ENCODE peak calls at places on chromosomes 6 and 20, in five cellular contexts. U is H1, D is H9, L is neuronal stem cell, B is trophoblast cell. H is an unnamed sample.

GRCh38 chr6:111601875-111602274 is 3.8 kb downstream of the TRAF3IP2 start:
- DNase-seq in L (no peak), B (no peak), D (no peak), U (no peak), H (peak; percentile 79)

GRCh38 chr20:1876217-1876921 is 18.8 kb upstream of the SIRPA start:
- DNase-seq in L (no peak), D (no peak), B (peak; percentile 86), U (no peak), H (no peak)

GRCh38 chr6:156881687-156882629 is 104.8 kb downstream of the ARID1B start:
- DNase-seq in B (no peak), U (no peak), D (no peak), L (no peak), H (no peak)

GRCh38 chr20:41034239-41034638 is 5.6 kb downstream of the TOP1 start:
- DNase-seq in L (no peak), D (no peak), B (no peak), U (no peak), H (no peak)

GRCh38 chr20:50286609-50287008 is 96.0 kb downstream of the CEBPB start:
- DNase-seq in L (no peak), D (peak; percentile 52), B (no peak), U (no peak), H (peak; percentile 85)

GRCh38 chr6:167699141-167700036 is 127.3 kb upstream of the AFDN start:
- DNase-seq in L (no peak), D (no peak), U (no peak), B (peak; percentile 8), H (peak; percentile 64)

GRCh38 chr20:1827974-1828785 is 67.0 kb upstream of the SIRPA start:
- DNase-seq in B (peak; percentile 73), L (no peak), D (no peak), U (no peak), H (no peak)

GRCh38 chr20:1287306-1287705 is 21.2 kb downstream of the SNPH start:
- DNase-seq in D (no peak), L (no peak), B (no peak), U (no peak), H (no peak)

GRCh38 chr20:6473197-6473596 is 294.3 kb upstream of the BMP2 start:
- DNase-seq in D (no peak), U (no peak), B (no peak), L (no peak), H (peak; percentile 70)

GRCh38 chr6:44630125-44631028 is 242.9 kb downstream of the CDC5L start:
- DNase-seq in D (peak; percentile 88), B (peak; percentile 58), L (peak; percentile 44), U (no peak), H (peak; percentile 68)

GRCh38 chr20:43658068-43658722 is 8.7 kb upstream of the MYBL2 start:
- DNase-seq in D (no peak), B (no peak), L (no peak), U (no peak), H (peak; percentile 77)

GRCh38 chr6:4649728-4650127 is 126.5 kb upstream of the CDYL start:
- DNase-seq in B (no peak), U (no peak), D (no peak), L (no peak), H (peak; percentile 26)

GRCh38 chr20:44253528-44253927 is 6.4 kb downstream of the GDAP1L1 start:
- DNase-seq in D (peak; percentile 41), U (no peak), L (no peak), B (no peak), H (no peak)

GRCh38 chr20:11734431-11734830 is 183.3 kb upstream of the BTBD3 start:
- DNase-seq in B (no peak), D (no peak), U (no peak), L (no peak), H (no peak)

GRCh38 chr6:14339711-14340590 is 222.4 kb downstream of the CD83 start:
- DNase-seq in B (no peak), D (no peak), L (no peak), U (no peak), H (no peak)

GRCh38 chr6:3913958-3914337 is 64.8 kb downstream of the FAM50B start:
- DNase-seq in B (no peak), D (no peak), L (no peak), U (no peak), H (peak; percentile 26)

GRCh38 chr20:9392892-9393857 is 121.2 kb upstream of the LAMP5 start:
- DNase-seq in D (peak; percentile 76), B (no peak), L (peak; percentile 59), U (peak; percentile 58), H (peak; percentile 66)

GRCh38 chr6:31947864-31948263 is 2.0 kb downstream of the CFB start:
- DNase-seq in B (no peak), L (no peak), U (no peak), D (no peak), H (no peak)

GRCh38 chr6:16583151-16583762 is 178.0 kb downstream of the ATXN1 start:
- DNase-seq in U (no peak), D (no peak), L (no peak), B (no peak), H (no peak)

GRCh38 chr20:16528078-16528477 is 45.2 kb downstream of the KIF16B start:
- DNase-seq in U (no peak), D (no peak), B (peak; percentile 53), L (no peak), H (peak; percentile 94)

GRCh38 chr20:1283522-1284210 is 17.6 kb downstream of the SNPH start:
- DNase-seq in B (no peak), D (no peak), U (no peak), L (no peak), H (peak; percentile 64)

GRCh38 chr6:43436577-43437282 is 9.4 kb downstream of the ABCC10 start:
- DNase-seq in D (no peak), B (no peak), L (no peak), U (no peak), H (peak; percentile 41)

GRCh38 chr20:41989935-41990635 is 371.9 kb upstream of the CHD6 start:
- DNase-seq in L (peak; percentile 11), U (no peak), D (no peak), B (no peak), H (no peak)

GRCh38 chr20:49381558-49382493 is 100.6 kb downstream of the KCNB1 start:
- DNase-seq in D (no peak), U (no peak), L (no peak), B (no peak), H (no peak)

GRCh38 chr6:141153563-141153962 is 979.2 kb upstream of the GJE1 start:
- DNase-seq in U (peak; percentile 17), L (no peak), D (peak; percentile 44), B (no peak), H (no peak)

GRCh38 chr6:166619912-166620311 is 7.1 kb downstream of the RPS6KA2 start:
- DNase-seq in U (no peak), B (peak; percentile 61), L (no peak), D (no peak), H (peak; percentile 88)

GRCh38 chr6:28124350-28124970 is at the start of gene ZSCAN16:
- DNase-seq in L (peak; percentile 72), D (peak; percentile 91), B (peak; percentile 85), U (peak; percentile 64), H (peak; percentile 88)

GRCh38 chr20:52192296-52193007 is 873 bp upstream of the ZFP64 start:
- DNase-seq in B (peak; percentile 16), D (peak; percentile 76), L (peak; percentile 48), U (no peak), H (peak; percentile 44)

GRCh38 chr6:42808492-42809483 is 26.9 kb downstream of the BICRAL start:
- DNase-seq in L (no peak), D (no peak), U (no peak), B (no peak), H (no peak)

GRCh38 chr6:68778356-68779020 is 143.4 kb downstream of the ADGRB3 start:
- DNase-seq in U (peak; percentile 7), L (peak; percentile 30), B (no peak), D (peak; percentile 36), H (peak; percentile 64)

GRCh38 chr6:36793913-36794703 is 45.1 kb downstream of the CPNE5 start:
- DNase-seq in B (no peak), U (no peak), L (peak; percentile 32), D (no peak), H (no peak)
- H2BK12ac ChIP-seq in B (no peak overlapping the region), U (peak overlapping the region; percentile 35), L (peak overlapping the region; percentile 59), D (no peak overlapping the region), H (no peak overlapping the region)

DNA sequence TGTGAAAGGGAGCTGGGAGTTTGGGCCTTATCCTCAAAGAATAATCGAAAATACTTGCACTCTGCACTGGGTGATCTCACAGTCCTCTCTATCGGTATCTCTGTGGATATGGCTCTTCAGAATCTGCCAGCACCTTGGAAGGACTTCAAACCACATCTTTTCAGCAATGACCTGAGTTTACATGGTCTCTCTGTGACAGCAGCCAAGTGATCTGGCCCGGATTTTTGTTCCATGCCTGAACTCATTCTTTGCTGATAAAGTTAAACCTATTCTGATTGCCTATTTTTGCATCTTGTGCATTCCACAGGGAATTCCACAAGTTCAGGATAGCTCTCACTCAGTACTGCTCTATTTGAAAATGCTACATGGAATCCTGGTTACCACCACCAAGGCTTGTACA is 98.9 kb downstream of the HDGFL1 start:
- DNase-seq in B (no peak), L (no peak), U (no peak), D (no peak), H (no peak)
- H2AFZ ChIP-seq in B (no peak overlapping the region), L (peak overlapping the region; percentile 15), U (peak overlapping the region; percentile 4), D (no peak overlapping the region), H (no peak overlapping the region)

DNA sequence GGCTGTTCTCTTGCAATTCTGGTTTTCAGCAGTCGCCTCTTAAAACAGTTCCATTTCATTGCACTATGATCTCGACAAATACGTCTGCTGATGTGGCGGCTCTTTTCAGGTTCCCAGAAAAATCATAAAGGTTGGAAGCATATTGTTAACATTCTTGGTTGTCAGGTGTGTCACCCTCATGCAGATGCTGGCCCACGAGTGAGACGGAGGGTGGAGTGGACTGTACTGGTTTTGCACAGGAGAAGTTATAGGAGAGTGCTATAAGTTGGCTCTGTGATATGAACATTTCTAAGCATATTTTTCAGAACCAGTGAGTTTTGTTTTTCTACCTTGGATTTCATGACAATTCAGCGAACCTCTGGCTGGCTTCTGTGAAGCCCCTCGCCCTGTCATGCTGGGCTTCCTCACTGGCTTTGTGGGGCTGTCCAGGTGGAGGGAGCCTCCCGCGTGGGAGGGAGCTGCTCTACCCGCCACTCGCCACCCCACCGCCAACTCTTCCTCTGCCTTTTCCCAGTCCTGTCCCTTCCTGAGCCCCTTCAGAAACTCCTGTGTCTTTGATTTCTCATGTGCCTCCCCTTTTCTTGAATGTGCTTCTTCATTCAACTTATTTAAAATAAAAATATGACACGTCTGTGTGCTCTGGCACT is 10.6 kb downstream of the IRF4 start:
- DNase-seq in U (no peak), D (no peak), L (no peak), B (no peak), H (no peak)
- H3K4me1 ChIP-seq in U (no peaks in the 10 kb centered on the region), D (no peaks in the 10 kb centered on the region), L (no peaks in the 10 kb centered on the region), B (no peaks in the 10 kb centered on the region), H (no peaks in the 10 kb centered on the region)

GRCh38 chr20:61967300-61967699 is 98.4 kb downstream of the TAF4 start:
- DNase-seq in U (no peak), B (no peak), D (no peak), L (no peak), H (no peak)

GRCh38 chr20:61969806-61970205 is 95.9 kb downstream of the TAF4 start:
- DNase-seq in B (no peak), L (no peak), D (no peak), U (no peak), H (no peak)

GRCh38 chr20:61970357-61970756 is 95.3 kb downstream of the TAF4 start:
- DNase-seq in D (no peak), B (no peak), U (no peak), L (no peak), H (no peak)

GRCh38 chr20:61968036-61968810 is 97.5 kb downstream of the TAF4 start:
- DNase-seq in D (no peak), U (no peak), B (no peak), L (no peak), H (no peak)

GRCh38 chr20:61968932-61969331 is 96.7 kb downstream of the TAF4 start:
- DNase-seq in B (no peak), U (no peak), L (no peak), D (no peak), H (no peak)
- H2BK12ac ChIP-seq in B (no peak overlapping the region), U (no peak overlapping the region), L (no peak overlapping the region), D (no peak overlapping the region), H (no peak overlapping the region)

GRCh38 chr6:83155794-83156193 is 37.3 kb downstream of the PGM3 start:
- DNase-seq in D (no peak), L (no peak), B (no peak), U (no peak), H (no peak)
- H2AFZ ChIP-seq in D (no peak overlapping the region), L (no peak overlapping the region), B (no peak overlapping the region), U (no peak overlapping the region), H (no peak overlapping the region)

H was measured in mesenchymal stem cell.